ENCODE peak calls at places on chromosomes 4 and X, in six cellular contexts. One of them, this sample, is unnamed.
A peak's percentile ranks its signal among the peaks of the same experiment; 100 is the strongest.

GRCh38 chr4:71564775-71565174 is 219.1 kb downstream of the GC start:
- DNase-seq in OCI-LY7: no peak
- DNase-seq in stimulated activated naive CD8-positive, alpha-beta T cell treated with anti-CD3 and anti-CD28 coated beads, Interleukin-15, amount 100 ng/mL, for 72 hours: no peak
- DNase-seq in activated T-cell treated with anti-CD3 and anti-CD28 coated beads, Interleukin-2, amount 50 U/mL, for 4 hours: no peak
- DNase-seq in lower lobe of right lung: no peak
- DNase-seq in fibroblast of lung: no peak
- DNase-seq in this sample: no peak

GRCh38 chrX:97096385-97096784 is 212.7 kb downstream of the RPA4 start:
- DNase-seq in OCI-LY7: no peak
- DNase-seq in stimulated activated naive CD8-positive, alpha-beta T cell treated with anti-CD3 and anti-CD28 coated beads, Interleukin-15, amount 100 ng/mL, for 72 hours: no peak
- DNase-seq in fibroblast of lung: no peak
- DNase-seq in activated T-cell treated with anti-CD3 and anti-CD28 coated beads, Interleukin-2, amount 50 U/mL, for 4 hours: no peak
- DNase-seq in lower lobe of right lung: no peak
- DNase-seq in this sample: no peak

GRCh38 chr4:14023036-14023435 is 395.5 kb upstream of the BOD1L1 start:
- DNase-seq in fibroblast of lung: peak; percentile 58
- DNase-seq in activated T-cell treated with anti-CD3 and anti-CD28 coated beads, Interleukin-2, amount 50 U/mL, for 4 hours: no peak
- DNase-seq in lower lobe of right lung: no peak
- DNase-seq in OCI-LY7: no peak
- DNase-seq in stimulated activated naive CD8-positive, alpha-beta T cell treated with anti-CD3 and anti-CD28 coated beads, Interleukin-15, amount 100 ng/mL, for 72 hours: no peak
- DNase-seq in this sample: no peak

GRCh38 chr4:2793578-2793919 is 664 bp downstream of the SH3BP2 start:
- DNase-seq in fibroblast of lung: peak; percentile 50
- DNase-seq in stimulated activated naive CD8-positive, alpha-beta T cell treated with anti-CD3 and anti-CD28 coated beads, Interleukin-15, amount 100 ng/mL, for 72 hours: no peak
- DNase-seq in OCI-LY7: no peak
- DNase-seq in lower lobe of right lung: peak; percentile 79
- DNase-seq in activated T-cell treated with anti-CD3 and anti-CD28 coated beads, Interleukin-2, amount 50 U/mL, for 4 hours: peak; percentile 54
- DNase-seq in this sample: peak; percentile 89

GRCh38 chr4:120853101-120853940 is 69.2 kb downstream of the PRDM5 start:
- DNase-seq in lower lobe of right lung: no peak
- DNase-seq in fibroblast of lung: peak; percentile 61
- DNase-seq in activated T-cell treated with anti-CD3 and anti-CD28 coated beads, Interleukin-2, amount 50 U/mL, for 4 hours: no peak
- DNase-seq in OCI-LY7: no peak
- DNase-seq in stimulated activated naive CD8-positive, alpha-beta T cell treated with anti-CD3 and anti-CD28 coated beads, Interleukin-15, amount 100 ng/mL, for 72 hours: no peak
- DNase-seq in this sample: no peak

GRCh38 chr4:158915683-158916241 is 146.9 kb downstream of the FNIP2 start:
- DNase-seq in fibroblast of lung: no peak
- DNase-seq in OCI-LY7: no peak
- DNase-seq in stimulated activated naive CD8-positive, alpha-beta T cell treated with anti-CD3 and anti-CD28 coated beads, Interleukin-15, amount 100 ng/mL, for 72 hours: no peak
- DNase-seq in lower lobe of right lung: no peak
- DNase-seq in activated T-cell treated with anti-CD3 and anti-CD28 coated beads, Interleukin-2, amount 50 U/mL, for 4 hours: no peak
- DNase-seq in this sample: no peak

GRCh38 chr4:52883183-52883621 is 21.1 kb downstream of the RASL11B start:
- DNase-seq in activated T-cell treated with anti-CD3 and anti-CD28 coated beads, Interleukin-2, amount 50 U/mL, for 4 hours: no peak
- DNase-seq in lower lobe of right lung: no peak
- DNase-seq in stimulated activated naive CD8-positive, alpha-beta T cell treated with anti-CD3 and anti-CD28 coated beads, Interleukin-15, amount 100 ng/mL, for 72 hours: no peak
- DNase-seq in OCI-LY7: no peak
- DNase-seq in fibroblast of lung: no peak
- DNase-seq in this sample: no peak

GRCh38 chr4:36432556-36432955 is 151.1 kb downstream of the DTHD1 start:
- DNase-seq in fibroblast of lung: no peak
- DNase-seq in OCI-LY7: no peak
- DNase-seq in stimulated activated naive CD8-positive, alpha-beta T cell treated with anti-CD3 and anti-CD28 coated beads, Interleukin-15, amount 100 ng/mL, for 72 hours: no peak
- DNase-seq in activated T-cell treated with anti-CD3 and anti-CD28 coated beads, Interleukin-2, amount 50 U/mL, for 4 hours: no peak
- DNase-seq in lower lobe of right lung: no peak
- DNase-seq in this sample: no peak

GRCh38 chrX:75303795-75304194 is 29.9 kb downstream of the UPRT start:
- DNase-seq in stimulated activated naive CD8-positive, alpha-beta T cell treated with anti-CD3 and anti-CD28 coated beads, Interleukin-15, amount 100 ng/mL, for 72 hours: no peak
- DNase-seq in activated T-cell treated with anti-CD3 and anti-CD28 coated beads, Interleukin-2, amount 50 U/mL, for 4 hours: no peak
- DNase-seq in OCI-LY7: no peak
- DNase-seq in lower lobe of right lung: no peak
- DNase-seq in fibroblast of lung: peak; percentile 89
- DNase-seq in this sample: no peak

GRCh38 chrX:2632533-2633504 is 58.3 kb upstream of the CD99 start:
- DNase-seq in OCI-LY7: peak; percentile 55
- DNase-seq in stimulated activated naive CD8-positive, alpha-beta T cell treated with anti-CD3 and anti-CD28 coated beads, Interleukin-15, amount 100 ng/mL, for 72 hours: no peak
- DNase-seq in lower lobe of right lung: no peak
- DNase-seq in fibroblast of lung: peak; percentile 18
- DNase-seq in activated T-cell treated with anti-CD3 and anti-CD28 coated beads, Interleukin-2, amount 50 U/mL, for 4 hours: no peak
- DNase-seq in this sample: no peak